ENCODE peak calls at places on chromosomes 13 and 19, in five cellular contexts. One of them, this sample, is unnamed.

GRCh38 chr13:21949818-21950429 is 279.1 kb downstream of the FGF9 start:
- DNase-seq in fibroblast of villous mesenchyme: no peak
- DNase-seq in lower leg skin: no peak
- DNase-seq in hepatocyte: no peak
- DNase-seq in lung: no peak
- DNase-seq in this sample: no peak

GRCh38 chr19:34838248-34838647 is 65.2 kb upstream of the ZNF599 start:
- DNase-seq in hepatocyte: peak
- DNase-seq in fibroblast of villous mesenchyme: peak
- DNase-seq in lung: no peak
- DNase-seq in lower leg skin: no peak
- DNase-seq in this sample: no peak

GRCh38 chr13:110107568-110108347 is 199.2 kb downstream of the COL4A1 start:
- DNase-seq in hepatocyte: no peak
- DNase-seq in lower leg skin: no peak
- DNase-seq in fibroblast of villous mesenchyme: no peak
- DNase-seq in lung: peak
- DNase-seq in this sample: no peak

GRCh38 chr19:30896551-30896950 is 452.7 kb downstream of the TSHZ3 start:
- DNase-seq in lung: no peak
- DNase-seq in fibroblast of villous mesenchyme: no peak
- DNase-seq in lower leg skin: no peak
- DNase-seq in hepatocyte: no peak
- DNase-seq in this sample: no peak

GRCh38 chr19:32404939-32405430 is 585 bp upstream of the DPY19L3 start:
- DNase-seq in lung: peak
- DNase-seq in hepatocyte: peak
- DNase-seq in lower leg skin: peak
- DNase-seq in fibroblast of villous mesenchyme: peak
- DNase-seq in this sample: peak

GRCh38 chr13:33129094-33129832 is 113.0 kb downstream of the KL start:
- DNase-seq in fibroblast of villous mesenchyme: no peak
- DNase-seq in lung: no peak
- DNase-seq in hepatocyte: no peak
- DNase-seq in lower leg skin: no peak
- DNase-seq in this sample: no peak

GRCh38 chr19:54287456-54287855 is 6.5 kb upstream of the LILRB2 start:
- DNase-seq in hepatocyte: no peak
- DNase-seq in fibroblast of villous mesenchyme: peak
- DNase-seq in lung: no peak
- DNase-seq in lower leg skin: no peak
- DNase-seq in this sample: peak

GRCh38 chr13:60981407-60981806 is 434.2 kb downstream of the PCDH20 start:
- DNase-seq in lung: no peak
- DNase-seq in lower leg skin: no peak
- DNase-seq in hepatocyte: no peak
- DNase-seq in fibroblast of villous mesenchyme: no peak
- DNase-seq in this sample: no peak

GRCh38 chr19:42252365-42253244 is 2.3 kb downstream of the ERF start:
- DNase-seq in lower leg skin: peak
- DNase-seq in lung: no peak
- DNase-seq in fibroblast of villous mesenchyme: peak
- DNase-seq in hepatocyte: peak
- DNase-seq in this sample: peak

GRCh38 chr19:33687761-33688656 is 66.3 kb downstream of the CHST8 start:
- DNase-seq in lung: no peak
- DNase-seq in hepatocyte: no peak
- DNase-seq in fibroblast of villous mesenchyme: no peak
- DNase-seq in lower leg skin: peak
- DNase-seq in this sample: no peak

GRCh38 chr13:96730676-96731075 is 263.6 kb downstream of the OXGR1 start:
- DNase-seq in hepatocyte: no peak
- DNase-seq in lower leg skin: no peak
- DNase-seq in lung: no peak
- DNase-seq in fibroblast of villous mesenchyme: no peak
- DNase-seq in this sample: no peak

GRCh38 chr19:41848666-41849065 is 3.8 kb downstream of the DMRTC2 start:
- DNase-seq in fibroblast of villous mesenchyme: no peak
- DNase-seq in hepatocyte: no peak
- DNase-seq in lung: no peak
- DNase-seq in lower leg skin: no peak
- DNase-seq in this sample: no peak

GRCh38 chr19:6069268-6069771 is 41.0 kb downstream of the RFX2 start:
- DNase-seq in lower leg skin: peak
- DNase-seq in fibroblast of villous mesenchyme: no peak
- DNase-seq in hepatocyte: no peak
- DNase-seq in lung: no peak
- DNase-seq in this sample: no peak

GRCh38 chr13:74288361-74288911 is 154.2 kb upstream of the KLF12 start:
- DNase-seq in fibroblast of villous mesenchyme: no peak
- DNase-seq in lower leg skin: peak
- DNase-seq in lung: no peak
- DNase-seq in hepatocyte: peak
- DNase-seq in this sample: no peak

GRCh38 chr19:46674416-46675178 is 13.6 kb upstream of the DACT3 start:
- DNase-seq in lower leg skin: no peak
- DNase-seq in hepatocyte: no peak
- DNase-seq in lung: no peak
- DNase-seq in fibroblast of villous mesenchyme: peak
- DNase-seq in this sample: no peak

GRCh38 chr13:41064493-41064892 is 3.2 kb downstream of the WBP4 start:
- DNase-seq in lower leg skin: no peak
- DNase-seq in lung: no peak
- DNase-seq in hepatocyte: no peak
- DNase-seq in fibroblast of villous mesenchyme: peak
- DNase-seq in this sample: peak

GRCh38 chr13:49627831-49628652 is at the start of gene ARL11:
- DNase-seq in hepatocyte: peak
- DNase-seq in lower leg skin: peak
- DNase-seq in lung: peak
- DNase-seq in fibroblast of villous mesenchyme: no peak
- DNase-seq in this sample: no peak

GRCh38 chr19:14775855-14776254 is 2.5 kb downstream of the ADGRE2 start:
- DNase-seq in lower leg skin: peak
- DNase-seq in fibroblast of villous mesenchyme: no peak
- DNase-seq in lung: no peak
- DNase-seq in hepatocyte: no peak
- DNase-seq in this sample: no peak

GRCh38 chr19:4976412-4977298 is 7.7 kb downstream of the KDM4B start:
- DNase-seq in lower leg skin: peak
- DNase-seq in lung: peak
- DNase-seq in hepatocyte: peak
- DNase-seq in fibroblast of villous mesenchyme: peak
- DNase-seq in this sample: peak

GRCh38 chr19:14035706-14036105 is 4.1 kb downstream of the IL27RA start:
- DNase-seq in lung: no peak
- DNase-seq in hepatocyte: no peak
- DNase-seq in lower leg skin: no peak
- DNase-seq in fibroblast of villous mesenchyme: no peak
- DNase-seq in this sample: peak

GRCh38 chr19:3189702-3190469 is 4.2 kb downstream of the NCLN start:
- DNase-seq in hepatocyte: no peak
- DNase-seq in lower leg skin: no peak
- DNase-seq in fibroblast of villous mesenchyme: no peak
- DNase-seq in lung: no peak
- DNase-seq in this sample: no peak

GRCh38 chr19:3186377-3186688 is 603 bp downstream of the NCLN start:
- DNase-seq in fibroblast of villous mesenchyme: peak
- DNase-seq in lung: no peak
- DNase-seq in lower leg skin: no peak
- DNase-seq in hepatocyte: peak
- DNase-seq in this sample: no peak

GRCh38 chr19:3186891-3187661 is 1.3 kb downstream of the NCLN start:
- DNase-seq in hepatocyte: no peak
- DNase-seq in fibroblast of villous mesenchyme: peak
- DNase-seq in lower leg skin: no peak
- DNase-seq in lung: no peak
- DNase-seq in this sample: no peak

GRCh38 chr19:3188627-3189596 is 3.2 kb downstream of the NCLN start:
- DNase-seq in fibroblast of villous mesenchyme: no peak
- DNase-seq in lung: no peak
- DNase-seq in hepatocyte: no peak
- DNase-seq in lower leg skin: no peak
- DNase-seq in this sample: no peak

DNA sequence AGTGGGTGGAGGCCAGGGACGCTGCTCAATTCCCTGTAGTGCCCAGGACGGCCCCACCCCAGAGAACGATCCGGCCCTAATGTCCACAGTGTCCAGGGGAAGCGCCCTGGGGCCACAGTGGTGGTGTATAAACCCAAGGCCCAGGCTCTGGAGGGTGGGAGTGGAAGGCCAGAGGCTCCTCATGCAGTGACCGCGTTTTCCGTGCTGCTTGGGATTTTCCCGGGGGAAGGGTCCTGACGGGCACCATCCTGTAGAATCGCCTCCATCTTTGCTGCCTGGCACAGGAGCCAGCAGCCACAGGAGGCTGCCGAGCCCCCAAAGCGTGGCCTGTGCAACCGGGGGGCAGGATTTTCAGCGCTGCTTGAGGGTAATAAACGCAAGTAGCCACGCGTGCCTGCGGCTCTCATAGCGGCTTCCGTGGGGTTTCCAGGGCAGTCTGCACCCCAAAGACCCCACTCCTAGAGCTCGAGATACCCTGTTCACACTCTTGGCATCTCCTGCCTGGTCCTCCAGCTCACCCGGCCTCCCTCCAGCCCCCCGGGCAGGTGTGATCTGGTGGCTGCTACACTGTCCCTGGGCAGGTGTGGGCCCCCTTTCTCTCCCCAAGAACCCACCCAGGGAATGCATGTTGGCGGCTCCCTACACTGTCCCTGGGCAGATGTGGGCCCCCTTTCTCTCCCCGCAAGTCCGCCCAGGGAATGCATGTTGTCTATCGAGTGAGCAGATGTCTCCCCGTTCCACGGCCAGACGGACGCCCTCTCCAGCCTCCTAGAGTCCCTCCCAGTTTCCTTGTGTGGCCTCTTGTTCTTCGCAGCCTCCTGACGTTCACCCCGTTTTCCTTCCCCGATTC is 2.2 kb downstream of the NCLN start:
- DNase-seq in lung: no peak
- DNase-seq in hepatocyte: no peak
- DNase-seq in fibroblast of villous mesenchyme: no peak
- DNase-seq in lower leg skin: no peak
- DNase-seq in this sample: no peak
- H3K4me3 ChIP-seq in lung: no peak
- H3K4me3 ChIP-seq in hepatocyte: no peak
- H3K4me3 ChIP-seq in fibroblast of villous mesenchyme: no peak
- H3K4me3 ChIP-seq in lower leg skin: no peak
- H3K4me3 ChIP-seq in this sample: no peak

GRCh38 chr19:55339225-55340143 is at the start of gene KMT5C:
- DNase-seq in hepatocyte: peak
- DNase-seq in fibroblast of villous mesenchyme: peak
- DNase-seq in lung: peak
- DNase-seq in lower leg skin: peak
- DNase-seq in this sample: peak
- TF ChIP-seq CTCF in hepatocyte: no peak
- TF ChIP-seq CTCF in fibroblast of villous mesenchyme: peak
- TF ChIP-seq CTCF in lung: no peak
- TF ChIP-seq CTCF in lower leg skin: peak
- TF ChIP-seq CTCF in this sample: peak

DNA sequence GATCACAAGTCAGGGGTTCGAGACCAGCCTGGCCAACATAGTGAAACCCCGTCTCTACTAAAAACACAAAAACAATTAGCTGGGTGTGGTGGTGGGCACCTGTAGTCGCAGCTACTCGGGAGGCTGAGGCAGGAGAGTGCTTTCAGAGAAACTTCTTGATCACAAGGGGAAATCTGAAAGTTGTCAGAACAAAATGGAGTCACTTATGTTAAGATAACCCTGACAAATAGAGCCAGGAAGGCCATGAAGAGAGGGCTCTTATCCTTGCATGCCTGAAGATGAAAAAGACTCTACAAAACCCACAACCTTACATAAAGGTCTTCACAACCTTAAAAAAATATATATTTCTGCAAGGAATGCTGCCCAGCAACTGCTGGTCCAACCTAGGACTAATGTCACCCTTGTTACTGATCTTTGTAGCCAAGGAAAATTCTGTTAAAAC is 1.2 kb downstream of the CARD8 start:
- DNase-seq in lower leg skin: no peak
- DNase-seq in hepatocyte: no peak
- DNase-seq in lung: no peak
- DNase-seq in fibroblast of villous mesenchyme: no peak
- DNase-seq in this sample: no peak
- H3K4me3 ChIP-seq in lower leg skin: no peak
- H3K4me3 ChIP-seq in hepatocyte: no peak
- H3K4me3 ChIP-seq in lung: no peak
- H3K4me3 ChIP-seq in fibroblast of villous mesenchyme: peak
- H3K4me3 ChIP-seq in this sample: peak

DNA sequence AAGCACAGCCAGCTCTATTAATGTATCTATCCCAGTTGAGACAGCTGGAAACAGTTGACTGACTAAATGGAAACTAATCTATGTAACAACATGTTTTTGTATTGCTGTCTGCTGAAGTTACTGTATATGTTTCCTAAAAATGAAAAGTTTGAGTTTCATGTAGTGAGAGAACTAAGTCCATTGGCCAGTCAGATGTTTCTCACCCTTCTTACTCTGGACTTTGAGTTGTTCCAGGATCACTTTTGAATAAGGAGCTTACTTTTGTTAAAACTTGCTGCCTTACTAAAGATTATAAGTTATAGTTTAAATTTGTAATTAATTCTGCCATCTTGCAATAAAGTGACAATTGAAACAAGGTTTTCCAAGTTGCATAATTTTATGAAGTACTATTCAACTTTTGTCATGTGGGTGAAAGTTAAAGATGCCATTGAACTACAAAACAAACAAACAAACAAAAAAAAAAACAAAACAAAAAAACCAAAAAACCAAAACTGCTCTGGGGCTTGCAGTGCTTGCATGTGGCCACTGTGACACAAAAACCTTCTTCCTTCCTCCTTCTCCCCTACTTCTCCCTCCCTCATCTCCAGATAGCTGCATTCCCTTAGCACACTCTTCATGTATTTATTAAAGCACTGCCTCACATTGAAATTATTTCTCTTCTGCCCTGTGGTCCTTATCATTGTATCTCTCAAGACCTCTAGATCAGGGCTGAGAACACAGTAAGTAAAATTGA is 15.3 kb downstream of the WDFY2 start:
- DNase-seq in lung: no peak
- DNase-seq in hepatocyte: no peak
- DNase-seq in lower leg skin: no peak
- DNase-seq in fibroblast of villous mesenchyme: no peak
- DNase-seq in this sample: no peak
- TF ChIP-seq CTCF in lung: no peak
- TF ChIP-seq CTCF in hepatocyte: no peak
- TF ChIP-seq CTCF in lower leg skin: no peak
- TF ChIP-seq CTCF in fibroblast of villous mesenchyme: no peak
- TF ChIP-seq CTCF in this sample: peak

GRCh38 chr13:52393572-52394357 is 12.2 kb downstream of the THSD1 start:
- DNase-seq in lower leg skin: no peak
- DNase-seq in hepatocyte: no peak
- DNase-seq in fibroblast of villous mesenchyme: no peak
- DNase-seq in lung: no peak
- DNase-seq in this sample: no peak
- H3K4me3 ChIP-seq in lower leg skin: no peak
- H3K4me3 ChIP-seq in hepatocyte: no peak
- H3K4me3 ChIP-seq in fibroblast of villous mesenchyme: no peak
- H3K4me3 ChIP-seq in lung: no peak
- H3K4me3 ChIP-seq in this sample: no peak